ENCODE peak calls at places on chromosomes 7 and 10, in nine cellular contexts. T, P, Q, J, N, F, L, X and M are unnamed samples.

GRCh38 chr10:93757136-93757535 is 600 bp upstream of the LGI1 start:
- DNase-seq in T (no peak), P (no peak), Q (no peak), J (no peak), N (no peak), F (no peak), L (no peak), X (no peak), M (no peak)

GRCh38 chr10:26714816-26715487 is 17.5 kb downstream of the PDSS1 start:
- DNase-seq in T (no peak), P (no peak), Q (no peak), J (no peak), N (no peak), F (no peak), L (no peak), X (no peak), M (no peak)

GRCh38 chr10:112565434-112566053 is 118.5 kb downstream of the VTI1A start:
- DNase-seq in T (peak; percentile 29), P (peak; percentile 13), Q (peak; percentile 47), J (no peak), N (no peak), F (peak; percentile 32), L (peak; percentile 32), X (peak; percentile 44), M (no peak)

GRCh38 chr7:1713502-1714484 is 43.7 kb downstream of the ELFN1 start:
- DNase-seq in T (peak; percentile 68), P (no peak), Q (no peak), J (no peak), N (no peak), F (no peak), L (no peak), X (no peak), M (no peak)

GRCh38 chr7:158407581-158408331 is 179.9 kb downstream of the PTPRN2 start:
- DNase-seq in T (no peak), P (no peak), Q (peak; percentile 34), J (no peak), N (no peak), F (peak; percentile 30), L (no peak), X (no peak), M (no peak)

GRCh38 chr10:97713351-97713827 is at the start of gene MARVELD1:
- DNase-seq in T (peak; percentile 81), P (peak; percentile 58), Q (peak; percentile 76), J (peak; percentile 88), N (peak; percentile 91), F (no peak), L (peak; percentile 53), X (no peak), M (peak; percentile 84)

GRCh38 chr7:118185163-118185860 is 1.3 kb downstream of the LSM8 start:
- DNase-seq in T (no peak), P (no peak), Q (no peak), J (no peak), N (no peak), F (peak; percentile 19), L (peak; percentile 1), X (no peak), M (no peak)

GRCh38 chr7:138303230-138304070 is 156.6 kb upstream of the TRIM24 start:
- DNase-seq in T (no peak), P (no peak), Q (no peak), J (no peak), N (no peak), F (no peak), L (no peak), X (no peak), M (no peak)

GRCh38 chr7:48083114-48083830 is 5.8 kb upstream of the UPP1 start:
- DNase-seq in T (no peak), P (no peak), Q (no peak), J (no peak), N (no peak), F (no peak), L (peak; percentile 47), X (no peak), M (no peak)

GRCh38 chr10:124315599-124316270 is 103.0 kb downstream of the OAT start:
- DNase-seq in T (no peak), P (no peak), Q (no peak), J (no peak), N (no peak), F (no peak), L (no peak), X (no peak), M (peak; percentile 12)

GRCh38 chr7:23105644-23106490 is at the start of gene KLHL7:
- DNase-seq in T (peak; percentile 96), P (peak; percentile 96), Q (peak; percentile 76), J (peak; percentile 97), N (peak; percentile 97), F (peak; percentile 96), L (peak; percentile 59), X (peak; percentile 97), M (peak; percentile 94)

GRCh38 chr10:35216303-35216905 is 89.8 kb downstream of the CREM start:
- DNase-seq in T (peak; percentile 57), P (no peak), Q (no peak), J (no peak), N (peak; percentile 74), F (no peak), L (no peak), X (no peak), M (no peak)

GRCh38 chr7:28726563-28726962 is 231.6 kb downstream of the TRIL start:
- DNase-seq in T (no peak), P (no peak), Q (no peak), J (no peak), N (no peak), F (no peak), L (no peak), X (no peak), M (no peak)

GRCh38 chr10:99779335-99779734 is 3.1 kb upstream of the ABCC2 start:
- DNase-seq in T (no peak), P (no peak), Q (no peak), J (no peak), N (no peak), F (peak; percentile 83), L (no peak), X (no peak), M (no peak)

GRCh38 chr7:77258593-77258992 is 59.0 kb upstream of the FGL2 start:
- DNase-seq in T (no peak), P (no peak), Q (no peak), J (no peak), N (no peak), F (no peak), L (no peak), X (no peak), M (no peak)

GRCh38 chr7:52735656-52736055 is 299.8 kb upstream of the POM121L12 start:
- DNase-seq in T (no peak), P (no peak), Q (no peak), J (no peak), N (no peak), F (no peak), L (no peak), X (no peak), M (no peak)

GRCh38 chr7:105656922-105657521 is 75.7 kb upstream of the EFCAB10 start:
- DNase-seq in T (no peak), P (no peak), Q (peak; percentile 67), J (no peak), N (no peak), F (peak; percentile 66), L (no peak), X (peak; percentile 35), M (no peak)

GRCh38 chr10:78896169-78896931 is 172.4 kb upstream of the ZMIZ1 start:
- DNase-seq in T (no peak), P (no peak), Q (no peak), J (no peak), N (no peak), F (no peak), L (no peak), X (no peak), M (no peak)
- H3K27ac ChIP-seq in T (no peak overlapping the region), P (no peak overlapping the region), Q (no peak overlapping the region), J (no peak overlapping the region), N (no peak overlapping the region), F (no peak overlapping the region), L (no peak overlapping the region), X (no peak overlapping the region), M (no peak overlapping the region)

DNA sequence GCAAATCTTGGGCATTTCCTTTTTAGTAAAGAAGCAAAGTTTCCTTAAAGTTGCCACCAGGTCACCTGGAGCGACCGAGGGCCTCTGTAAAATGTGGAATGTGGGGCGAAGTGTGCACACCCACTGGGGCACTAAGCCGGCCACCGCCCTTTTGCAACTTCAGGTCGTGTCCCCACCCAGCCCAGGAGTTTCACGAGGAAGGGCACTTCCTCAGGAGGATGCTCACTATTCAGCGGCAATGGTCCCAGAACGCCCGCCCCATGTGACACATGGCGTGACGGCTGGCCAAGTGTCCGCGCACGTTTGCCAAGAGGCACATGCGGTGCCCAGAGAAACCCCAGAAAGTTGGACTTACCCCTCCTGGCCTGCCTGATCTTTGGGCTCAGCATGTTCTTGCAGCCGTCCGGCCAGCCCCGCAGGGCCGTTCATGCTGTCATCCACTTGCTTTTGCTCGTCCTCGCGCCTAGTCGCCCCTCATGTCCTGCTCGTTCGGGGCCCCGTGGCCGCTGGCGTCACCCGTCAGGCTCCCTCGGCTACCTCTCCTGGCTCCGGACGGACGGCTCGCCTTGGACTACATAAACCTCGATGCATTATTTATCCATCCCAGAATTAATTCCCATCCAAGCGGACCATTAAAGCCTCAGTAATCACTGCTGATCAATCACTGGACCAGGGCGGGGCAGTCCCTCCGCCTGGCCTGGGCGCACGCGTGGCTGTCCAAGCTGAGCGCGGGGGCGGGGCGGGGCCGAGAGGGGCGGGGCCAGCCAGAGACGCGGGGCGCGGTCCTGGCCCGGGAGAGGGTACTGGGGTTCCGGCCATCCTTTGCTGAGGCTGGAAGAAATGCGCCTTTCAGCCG is at the start of gene ARHGAP22:
- DNase-seq in T (peak; percentile 42), P (no peak), Q (peak; percentile 73), J (peak; percentile 66), N (peak; percentile 81), F (no peak), L (no peak), X (peak; percentile 58), M (peak; percentile 79)
- H3K4me3 ChIP-seq in T (peak within 1 kb of the TSS; percentile 56), P (peak within 1 kb of the TSS; percentile 25), Q (peak within 1 kb of the TSS; percentile 65), J (peak within 1 kb of the TSS; percentile 35), N (peak within 1 kb of the TSS; percentile 58), F (no peak within 1 kb of the TSS), L (peak within 1 kb of the TSS; percentile 83), X (peak within 1 kb of the TSS; percentile 94), M (peak within 1 kb of the TSS; percentile 78)

GRCh38 chr7:141974831-141975230 is 1.3 kb upstream of the TAS2R38 start:
- DNase-seq in T (no peak), P (no peak), Q (no peak), J (no peak), N (no peak), F (peak; percentile 59), L (no peak), X (peak; percentile 87), M (no peak)
- TF ChIP-seq CTCF in T (no peak), P (no peak), Q (peak; percentile 70), J (no peak), N (no peak), F (peak; percentile 81), L (no peak), X (peak; percentile 77), M (no peak)

DNA sequence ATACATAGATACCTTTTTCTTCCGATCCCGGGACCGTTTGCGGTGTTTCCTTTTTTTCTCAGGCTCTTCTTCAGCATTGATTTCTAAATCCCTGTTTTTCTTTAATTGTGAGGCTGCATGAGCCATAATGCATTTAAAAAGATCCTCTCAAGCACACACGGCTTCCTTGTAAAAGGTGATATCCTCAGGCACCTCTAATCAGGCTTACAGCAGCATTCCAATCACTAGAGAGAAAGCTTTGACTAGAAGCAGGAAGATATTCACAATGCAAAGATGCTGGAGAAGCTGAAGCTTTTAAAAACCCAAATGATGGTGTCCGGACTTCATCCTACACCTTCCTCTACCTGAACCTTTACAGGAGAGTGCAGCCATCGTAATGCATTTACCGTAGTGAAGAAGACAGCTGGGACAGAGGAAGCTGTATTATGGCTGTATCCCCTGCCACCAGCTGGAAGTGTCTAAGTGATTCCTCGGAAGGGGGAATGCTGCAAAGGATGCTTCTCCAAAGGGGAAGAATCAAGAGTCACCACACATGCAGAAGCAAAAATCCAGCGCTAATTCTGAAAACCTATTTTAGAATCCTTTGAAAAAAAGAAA is at the start of gene ANK3:
- DNase-seq in T (no peak), P (no peak), Q (no peak), J (no peak), N (no peak), F (no peak), L (no peak), X (no peak), M (no peak)
- H3K27ac ChIP-seq in T (no peak within 1 kb of the TSS), P (no peak within 1 kb of the TSS), Q (no peak within 1 kb of the TSS), J (no peak within 1 kb of the TSS), N (no peak within 1 kb of the TSS), F (no peak within 1 kb of the TSS), L (no peak within 1 kb of the TSS), X (no peak within 1 kb of the TSS), M (no peak within 1 kb of the TSS)